ENCODE peak calls at places on chromosome 1, in ten cellular contexts. Y is BE2C, W is GM23338, K is neural progenitor cell, Z is astrocyte of the spinal cord, U is pancreas, F is AG04450, I is HCT116, P is adrenal gland, J is A549. M is an unnamed sample.

GRCh38 chr1:115714572-115715141 is 53.9 kb downstream of the CASQ2 start:
- DNase-seq in Y (no peak), W (peak; percentile 45), K (no peak), Z (no peak), U (peak; percentile 67), F (no peak), I (no peak), P (no peak), J (no peak), M (peak; percentile 74)

GRCh38 chr1:154158307-154159125 is 3.6 kb upstream of the NUP210L start:
- DNase-seq in Y (no peak), W (no peak), K (no peak), Z (no peak), U (no peak), F (no peak), I (no peak), P (no peak), J (no peak), M (no peak)

GRCh38 chr1:154816937-154817336 is 53.1 kb downstream of the KCNN3 start:
- DNase-seq in Y (no peak), W (no peak), K (no peak), Z (no peak), U (no peak), F (no peak), I (no peak), P (no peak), J (no peak), M (no peak)

GRCh38 chr1:209158851-209159250 is 424.7 kb upstream of the CAMK1G start:
- DNase-seq in Y (no peak), W (no peak), K (no peak), Z (no peak), U (no peak), F (no peak), I (no peak), P (no peak), J (no peak), M (no peak)

GRCh38 chr1:100943533-100943932 is 47.6 kb downstream of the SLC30A7 start:
- DNase-seq in Y (no peak), W (no peak), K (no peak), Z (no peak), U (no peak), F (no peak), I (no peak), P (no peak), J (no peak), M (no peak)

GRCh38 chr1:204213668-204214662 is at the start of gene GOLT1A:
- DNase-seq in Y (peak; percentile 75), W (peak; percentile 95), K (peak; percentile 84), Z (peak; percentile 52), U (peak; percentile 95), F (peak; percentile 65), I (peak; percentile 85), P (peak; percentile 84), J (peak; percentile 78), M (peak; percentile 79)

GRCh38 chr1:156750191-156750931 is 1.1 kb downstream of the HDGF start:
- DNase-seq in Y (no peak), W (peak; percentile 31), K (peak; percentile 17), Z (no peak), U (peak; percentile 60), F (no peak), I (no peak), P (peak; percentile 73), J (no peak), M (no peak)

GRCh38 chr1:164740021-164740526 is 181.1 kb downstream of the PBX1 start:
- DNase-seq in Y (no peak), W (no peak), K (no peak), Z (no peak), U (no peak), F (no peak), I (no peak), P (no peak), J (no peak), M (no peak)

GRCh38 chr1:101474039-101474665 is 237.3 kb downstream of the S1PR1 start:
- DNase-seq in Y (peak; percentile 39), W (peak; percentile 82), K (peak; percentile 69), Z (no peak), U (no peak), F (no peak), I (peak; percentile 35), P (no peak), J (no peak), M (peak; percentile 2)

GRCh38 chr1:48414264-48414663 is 57.7 kb downstream of the SPATA6 start:
- DNase-seq in Y (no peak), W (peak; percentile 4), K (no peak), Z (peak; percentile 24), U (no peak), F (no peak), I (no peak), P (no peak), J (no peak), M (no peak)

GRCh38 chr1:58781541-58782307 is 2.1 kb downstream of the JUN start:
- DNase-seq in Y (peak; percentile 65), W (peak; percentile 68), K (peak; percentile 60), Z (peak; percentile 72), U (peak; percentile 73), F (no peak), I (no peak), P (peak; percentile 83), J (no peak), M (no peak)

GRCh38 chr1:204130989-204131892 is 20.6 kb downstream of the ETNK2 start:
- DNase-seq in Y (no peak), W (peak; percentile 24), K (no peak), Z (peak; percentile 90), U (peak; percentile 47), F (peak; percentile 43), I (peak; percentile 38), P (peak; percentile 86), J (peak; percentile 25), M (no peak)

GRCh38 chr1:244212792-244213475 is 161.9 kb downstream of the ZBTB18 start:
- DNase-seq in Y (no peak), W (no peak), K (no peak), Z (no peak), U (no peak), F (no peak), I (no peak), P (no peak), J (no peak), M (no peak)

GRCh38 chr1:244211559-244211944 is 160.5 kb downstream of the ZBTB18 start:
- DNase-seq in Y (no peak), W (no peak), K (no peak), Z (no peak), U (no peak), F (no peak), I (no peak), P (no peak), J (no peak), M (no peak)

GRCh38 chr1:244209955-244210354 is 158.9 kb downstream of the ZBTB18 start:
- DNase-seq in Y (no peak), W (no peak), K (no peak), Z (no peak), U (no peak), F (no peak), I (no peak), P (no peak), J (no peak), M (no peak)

GRCh38 chr1:244212219-244212618 is 161.1 kb downstream of the ZBTB18 start:
- DNase-seq in Y (no peak), W (no peak), K (no peak), Z (no peak), U (no peak), F (no peak), I (no peak), P (no peak), J (no peak), M (no peak)

DNA sequence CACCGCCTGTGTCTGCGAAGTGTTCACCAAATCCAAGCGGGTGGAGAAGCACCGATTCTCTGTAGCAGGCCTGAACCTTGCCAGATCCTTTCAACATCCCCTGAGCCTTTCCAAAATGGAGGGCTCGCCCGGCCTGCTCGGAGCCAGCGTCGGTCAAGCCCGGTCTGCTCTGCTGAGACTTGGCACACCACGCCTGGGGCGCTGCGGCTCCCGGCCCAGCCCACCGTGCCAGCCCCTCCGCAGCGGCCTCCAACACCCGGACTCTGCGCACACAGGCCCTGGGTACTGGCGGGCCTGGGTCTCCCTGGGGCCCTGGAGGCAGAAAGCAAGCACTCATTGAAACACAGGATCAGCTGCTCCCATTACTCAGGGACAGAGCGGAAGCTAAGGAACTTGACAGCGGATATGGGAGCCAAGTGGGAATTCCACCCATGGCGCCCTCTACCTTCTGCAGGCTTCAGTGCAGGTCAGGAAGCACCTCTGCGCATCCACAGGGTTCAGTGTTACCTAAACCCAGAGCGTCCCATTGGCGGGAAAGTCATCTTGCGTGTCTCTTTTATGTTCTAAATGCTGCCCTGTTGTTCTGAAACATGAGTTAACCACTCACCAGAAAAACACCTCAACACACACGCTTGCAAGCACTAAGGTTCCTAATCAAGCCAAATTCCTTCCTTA is 159.9 kb downstream of the ZBTB18 start:
- DNase-seq in Y (peak; percentile 49), W (peak; percentile 89), K (peak; percentile 67), Z (no peak), U (peak; percentile 34), F (no peak), I (peak; percentile 36), P (no peak), J (no peak), M (no peak)
- TF ChIP-seq CTCF in Y (peak; percentile 72), W (peak; percentile 80), K (peak; percentile 70), Z (peak; percentile 31), U (peak; percentile 24), F (peak; percentile 26), I (peak; percentile 80), P (no peak), J (peak; percentile 29), M (peak; percentile 56)

GRCh38 chr1:32540589-32540988 is 1.4 kb downstream of the ZBTB8A start:
- DNase-seq in Y (no peak), W (peak; percentile 13), K (peak; percentile 11), Z (no peak), U (no peak), F (no peak), I (no peak), P (no peak), J (no peak), M (no peak)
- H3K4me3 ChIP-seq in Y (no peak overlapping the region), W (peak overlapping the region; percentile 92), K (peak overlapping the region; percentile 55), Z (peak overlapping the region; percentile 64), U (peak overlapping the region; percentile 62), F (peak overlapping the region; percentile 68), I (peak overlapping the region; percentile 78), P (no peak overlapping the region), J (peak overlapping the region; percentile 90), M (peak overlapping the region; percentile 66)

DNA sequence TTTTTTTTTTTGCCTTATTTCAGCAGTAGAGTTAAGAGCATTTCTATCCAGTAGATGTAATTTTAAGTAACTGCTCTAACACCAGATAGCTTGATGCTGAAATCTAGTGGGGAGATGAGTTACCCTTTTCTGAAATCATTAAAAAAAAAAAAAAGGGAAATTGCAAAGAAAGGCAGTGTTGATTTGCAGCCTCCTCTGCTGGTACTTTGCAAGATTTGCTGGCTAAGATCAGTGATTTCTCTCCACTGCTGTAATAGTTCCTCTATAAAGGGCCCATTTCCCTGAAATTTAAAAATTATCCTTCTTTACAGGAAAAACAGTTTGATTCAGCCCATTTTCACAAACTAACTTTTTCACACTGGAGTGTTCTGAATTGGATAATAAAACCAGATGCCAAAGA is 120.6 kb downstream of the PTBP2 start:
- DNase-seq in Y (no peak), W (peak; percentile 22), K (no peak), Z (no peak), U (no peak), F (no peak), I (no peak), P (no peak), J (no peak), M (no peak)
- TF ChIP-seq CTCF in Y (peak; percentile 23), W (peak; percentile 52), K (peak; percentile 28), Z (peak; percentile 50), U (no peak), F (peak; percentile 46), I (peak; percentile 32), P (peak; percentile 10), J (no peak), M (peak; percentile 50)

DNA sequence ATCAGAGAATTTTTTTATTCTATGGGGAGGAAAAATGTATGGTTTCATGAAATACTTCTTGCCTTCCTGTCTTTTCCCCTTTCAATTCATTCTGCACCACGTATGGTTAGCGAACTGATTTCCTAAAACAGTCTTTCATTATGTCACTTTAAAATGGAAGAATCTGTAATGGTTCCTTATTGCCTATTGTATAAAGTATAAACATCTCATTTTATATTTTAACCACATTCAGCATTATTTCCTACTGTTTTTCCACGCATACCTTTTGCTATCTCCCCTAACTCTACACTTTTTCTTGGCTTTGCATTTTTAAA is 232.3 kb upstream of the B3GALT2 start:
- DNase-seq in Y (no peak), W (no peak), K (no peak), Z (no peak), U (no peak), F (no peak), I (no peak), P (no peak), J (no peak), M (no peak)
- H3K4me3 ChIP-seq in Y (no peak overlapping the region), W (no peak overlapping the region), K (no peak overlapping the region), Z (no peak overlapping the region), U (peak overlapping the region; percentile 28), F (no peak overlapping the region), I (no peak overlapping the region), P (no peak overlapping the region), J (no peak overlapping the region), M (no peak overlapping the region)